ENCODE peak calls at places on chromosomes 2 and 18, in nine cellular contexts. O, I, C, H, X, B, D, G and J are unnamed samples.

GRCh38 chr2:29753676-29754444 is 167.5 kb downstream of the ALK start:
- DNase-seq in O (no peak), I (peak), B (no peak), D (no peak), G (no peak), H (no peak), X (no peak), C (no peak), J (no peak)

GRCh38 chr2:70460333-70460732 is 93.3 kb downstream of the TGFA start:
- DNase-seq in X (no peak), I (no peak), C (no peak), B (no peak), D (no peak), H (no peak), G (no peak), O (peak), J (no peak)

GRCh38 chr2:178333851-178334250 is 117.1 kb downstream of the PRKRA start:
- DNase-seq in I (no peak), C (no peak), G (no peak), H (no peak), B (no peak), X (no peak), O (no peak), D (no peak), J (no peak)

GRCh38 chr2:73218298-73218697 is 4.3 kb downstream of the SMYD5 start:
- DNase-seq in H (no peak), X (no peak), I (no peak), G (no peak), O (peak), B (no peak), C (no peak), D (no peak), J (no peak)

GRCh38 chr2:84906900-84907714 is 1.7 kb downstream of the TMSB10 start:
- DNase-seq in I (no peak), C (peak), X (no peak), G (peak), D (peak), O (peak), B (peak), H (peak), J (peak)

GRCh38 chr2:212421571-212422334 is 116.8 kb downstream of the ERBB4 start:
- DNase-seq in H (no peak), I (peak), D (no peak), B (no peak), G (no peak), O (peak), X (no peak), C (no peak), J (no peak)

GRCh38 chr2:209936106-209936663 is 66.3 kb upstream of the RPE start:
- DNase-seq in D (no peak), G (no peak), O (peak), H (no peak), C (no peak), B (no peak), I (no peak), X (no peak), J (no peak)

GRCh38 chr18:53755914-53756606 is 468.4 kb downstream of the MBD2 start:
- DNase-seq in I (no peak), C (peak), D (no peak), G (no peak), O (no peak), H (no peak), B (no peak), X (no peak), J (no peak)

GRCh38 chr2:206275274-206276160 is 1.1 kb downstream of the ZDBF2 start:
- DNase-seq in B (peak), D (peak), G (peak), X (no peak), O (peak), C (peak), H (no peak), I (no peak), J (no peak)

GRCh38 chr2:130341562-130342019 is 1.1 kb upstream of the IMP4 start:
- DNase-seq in B (peak), C (peak), O (peak), G (no peak), D (peak), H (no peak), I (no peak), X (no peak), J (peak)

GRCh38 chr2:238271061-238271554 is 17.3 kb downstream of the PER2 start:
- DNase-seq in X (no peak), G (no peak), I (no peak), B (no peak), D (no peak), O (no peak), C (no peak), H (no peak), J (no peak)

GRCh38 chr2:196594158-196594557 is 45.4 kb upstream of the CCDC150 start:
- DNase-seq in H (no peak), O (no peak), C (no peak), X (no peak), G (no peak), B (no peak), D (no peak), I (no peak), J (no peak)

GRCh38 chr2:150639383-150639782 is 151.9 kb upstream of the RND3 start:
- DNase-seq in O (no peak), H (no peak), B (no peak), G (no peak), D (no peak), C (no peak), X (no peak), I (no peak), J (no peak)

GRCh38 chr18:50707841-50708240 is 112.0 kb downstream of the MRO start:
- DNase-seq in I (no peak), C (peak), O (peak), D (no peak), H (no peak), G (no peak), X (no peak), B (no peak), J (no peak)

GRCh38 chr18:77702686-77703085 is 453.0 kb downstream of the GALR1 start:
- DNase-seq in X (no peak), C (peak), D (no peak), I (no peak), H (no peak), O (peak), G (peak), B (no peak), J (no peak)

GRCh38 chr2:16277117-16277516 is 336.8 kb downstream of the MYCN start:
- DNase-seq in B (no peak), X (no peak), D (no peak), H (no peak), G (no peak), I (no peak), C (no peak), O (no peak), J (no peak)

GRCh38 chr18:42268793-42269192 is 313.8 kb downstream of the PIK3C3 start:
- DNase-seq in O (no peak), G (no peak), D (no peak), B (no peak), X (no peak), C (no peak), H (no peak), I (no peak), J (no peak)

GRCh38 chr2:213669657-213670056 is 385.4 kb downstream of the SPAG16 start:
- DNase-seq in C (no peak), D (no peak), O (no peak), I (no peak), X (no peak), H (no peak), G (no peak), B (no peak), J (no peak)

GRCh38 chr2:160976797-160977196 is 183.4 kb upstream of the TANK start:
- DNase-seq in D (no peak), G (no peak), I (no peak), X (no peak), B (no peak), H (no peak), O (peak), C (no peak), J (no peak)

GRCh38 chr2:15334650-15335326 is 226.3 kb downstream of the NBAS start:
- DNase-seq in B (no peak), O (peak), D (no peak), I (peak), G (no peak), X (no peak), H (no peak), C (peak), J (no peak)